ENCODE peak calls at places on chromosomes 11 and 22, in five cellular contexts. W is esophagus squamous epithelium, J is prostate gland, H is A549, Q is psoas muscle. X is an unnamed sample.

GRCh38 chr11:122984186-122985011 is 2.8 kb upstream of the BSX start:
- DNase-seq in W (no peak), J (no peak), H (no peak), Q (no peak), X (peak)

GRCh38 chr11:128701086-128701485 is 7.2 kb downstream of the FLI1 start:
- DNase-seq in W (no peak), J (no peak), H (no peak), Q (no peak), X (no peak)

GRCh38 chr11:118746988-118747585 is 43.9 kb downstream of the DDX6 start:
- DNase-seq in W (no peak), J (no peak), H (no peak), Q (no peak), X (no peak)

GRCh38 chr22:38111941-38112355 is 1.5 kb upstream of the BAIAP2L2 start:
- DNase-seq in W (no peak), J (no peak), H (no peak), Q (no peak), X (no peak)

GRCh38 chr11:8082391-8083087 is 1.5 kb downstream of the TUB start:
- DNase-seq in W (no peak), J (no peak), H (peak), Q (no peak), X (peak)

GRCh38 chr22:46914916-46915894 is 152.8 kb downstream of the TBC1D22A start:
- DNase-seq in W (no peak), J (no peak), H (no peak), Q (no peak), X (no peak)

GRCh38 chr11:123314972-123315371 is 115.1 kb upstream of the GRAMD1B start:
- DNase-seq in W (no peak), J (peak), H (no peak), Q (peak), X (no peak)

GRCh38 chr11:120303004-120303637 is 22.0 kb upstream of the TLCD5 start:
- DNase-seq in W (no peak), J (peak), H (peak), Q (peak), X (peak)

GRCh38 chr11:57310630-57311086 is 14.1 kb downstream of the TNKS1BP1 start:
- DNase-seq in W (no peak), J (no peak), H (no peak), Q (no peak), X (peak)

GRCh38 chr11:62707277-62707771 is at the start of the genes BSCL2 and GNG3:
- DNase-seq in W (no peak), J (no peak), H (no peak), Q (no peak), X (peak)

DNA sequence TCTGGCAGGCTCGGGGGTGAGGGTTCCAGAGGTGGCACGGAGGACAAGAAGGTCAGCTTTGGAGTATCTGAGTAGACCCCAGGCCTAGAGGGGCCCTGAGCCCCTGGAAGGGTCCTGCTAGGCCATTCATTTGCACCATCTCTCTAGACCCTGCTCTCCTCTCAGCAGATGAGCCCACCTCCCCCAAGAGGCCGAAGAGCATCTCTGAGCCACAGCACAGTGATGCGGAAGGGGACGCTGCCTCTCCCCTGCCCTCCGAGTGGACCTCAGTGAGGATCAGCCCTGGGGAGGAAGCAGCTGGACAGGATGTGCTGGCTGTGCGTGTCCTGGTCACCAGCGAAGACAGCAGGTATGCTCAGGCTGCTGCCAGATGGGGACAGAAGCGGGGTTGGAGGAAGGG is 101.6 kb upstream of the PARVA start:
- DNase-seq in W (no peak), J (no peak), H (no peak), Q (no peak), X (no peak)
- H3K27ac ChIP-seq in W (no peak), J (no peak), H (no peak), Q (no peak), X (no peak)

GRCh38 chr22:39997939-39998726 is 3.4 kb downstream of the FAM83F start:
- DNase-seq in W (no peak), J (peak), H (peak), Q (no peak), X (peak)
- H3K27ac ChIP-seq in W (peak), J (peak), H (no peak), Q (no peak), X (peak)

GRCh38 chr22:29400576-29400975 is 12.2 kb upstream of the AP1B1 start:
- DNase-seq in W (no peak), J (no peak), H (no peak), Q (no peak), X (no peak)
- H3K27ac ChIP-seq in W (no peak), J (no peak), H (no peak), Q (no peak), X (no peak)

GRCh38 chr11:66593650-66594049 is 665 bp downstream of the CCS start:
- DNase-seq in W (no peak), J (no peak), H (no peak), Q (no peak), X (no peak)
- H3K27ac ChIP-seq in W (peak), J (peak), H (peak), Q (peak), X (peak)

DNA sequence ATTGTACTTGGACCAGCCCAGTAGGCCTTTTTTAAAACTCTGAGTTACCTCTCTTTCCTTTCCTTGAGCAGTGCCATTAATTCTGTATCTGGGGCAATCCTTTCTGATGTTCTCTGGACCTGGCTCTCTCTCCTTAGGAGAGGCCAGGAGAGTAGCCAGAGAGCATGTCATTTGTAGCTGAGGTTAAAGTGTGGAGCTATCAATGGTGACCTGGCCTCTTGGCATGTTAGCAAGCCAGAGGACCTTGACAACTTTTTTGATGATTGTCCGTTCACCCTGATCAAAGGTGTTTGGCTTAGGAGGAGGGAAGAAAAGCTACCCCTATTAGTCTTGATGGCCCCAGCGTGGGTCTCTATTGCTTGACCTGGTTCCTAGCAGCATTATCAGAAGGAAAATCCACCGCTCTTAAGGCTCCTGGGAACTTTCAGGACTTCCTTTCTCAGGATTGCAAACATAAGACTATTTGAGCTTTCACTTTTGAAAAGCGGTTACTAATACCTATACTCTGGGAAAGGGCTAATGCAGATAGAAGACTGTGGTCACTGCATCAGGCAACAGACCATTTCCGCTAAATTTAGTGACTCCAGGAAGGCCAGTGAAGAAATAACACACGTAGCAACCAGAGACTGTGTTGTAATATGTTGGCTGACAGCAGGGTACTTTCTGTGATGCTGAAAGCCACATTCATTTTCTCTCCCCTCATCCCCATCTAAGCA is 18.2 kb downstream of the LIMK2 start:
- DNase-seq in W (no peak), J (no peak), H (no peak), Q (no peak), X (no peak)
- H3K27ac ChIP-seq in W (peak), J (peak), H (no peak), Q (peak), X (peak)

X was measured in testis.